ENCODE peak calls at places on chromosomes 13 and 19, in seven cellular contexts. H is GM12892, I is tibial nerve, B is IMR-90, N is stomach, Y is gastrocnemius medialis, K is A549. E is an unnamed sample.

GRCh38 chr13:40318366-40318765 is 348.1 kb downstream of the FOXO1 start:
- DNase-seq in N (peak; percentile 66), Y (peak; percentile 86), H (no peak), I (no peak), B (no peak), K (no peak), E (no peak)

GRCh38 chr13:109989155-109989554 is 202.8 kb upstream of the IRS2 start:
- DNase-seq in H (no peak), I (no peak), Y (no peak), B (peak; percentile 82), K (no peak), N (no peak), E (no peak)

GRCh38 chr13:59531571-59532091 is 632.1 kb downstream of the DIAPH3 start:
- DNase-seq in I (peak; percentile 75), H (no peak), Y (peak; percentile 46), K (peak; percentile 11), B (peak; percentile 89), N (peak; percentile 67), E (no peak)

GRCh38 chr19:31560771-31561080 is 211.5 kb upstream of the TSHZ3 start:
- DNase-seq in I (no peak), N (no peak), H (no peak), Y (no peak), B (no peak), K (no peak), E (no peak)

GRCh38 chr13:44575741-44576395 is at the start of gene TSC22D1:
- DNase-seq in H (peak; percentile 23), N (peak; percentile 51), I (peak; percentile 34), B (peak; percentile 56), Y (no peak), K (peak; percentile 23), E (peak; percentile 14)

GRCh38 chr19:45668342-45668871 is 386 bp downstream of the GIPR start:
- DNase-seq in H (no peak), N (peak; percentile 28), K (no peak), B (no peak), I (no peak), Y (no peak), E (no peak)

GRCh38 chr19:9986787-9987281 is 23.5 kb downstream of the COL5A3 start:
- DNase-seq in N (no peak), B (peak; percentile 29), I (peak; percentile 35), H (no peak), K (no peak), Y (peak; percentile 50), E (no peak)

GRCh38 chr19:7729211-7729610 is 2.7 kb downstream of the CLEC4G start:
- DNase-seq in Y (no peak), K (no peak), N (no peak), H (no peak), I (no peak), B (no peak), E (no peak)

GRCh38 chr13:27450921-27451461 is 627 bp upstream of the MTIF3 start:
- DNase-seq in N (peak; percentile 53), I (no peak), B (peak; percentile 47), K (peak; percentile 25), Y (peak; percentile 28), H (no peak), E (no peak)

GRCh38 chr13:27110056-27110746 is 61.4 kb downstream of the USP12 start:
- DNase-seq in H (no peak), N (no peak), K (no peak), I (no peak), Y (no peak), B (no peak), E (no peak)

GRCh38 chr13:92224825-92225224 is 826.4 kb downstream of the GPC5 start:
- DNase-seq in B (no peak), Y (no peak), N (no peak), K (no peak), I (no peak), H (no peak), E (no peak)

GRCh38 chr19:55437410-55437809 is 5.7 kb downstream of the SHISA7 start:
- DNase-seq in K (peak; percentile 87), Y (no peak), I (no peak), N (peak; percentile 55), H (no peak), B (peak; percentile 56), E (no peak)

GRCh38 chr13:76157926-76158325 is 521.8 kb downstream of the LMO7 start:
- DNase-seq in Y (no peak), I (no peak), B (no peak), K (no peak), N (no peak), H (no peak), E (no peak)

GRCh38 chr13:80074143-80074752 is 266.7 kb downstream of the SPRY2 start:
- DNase-seq in K (no peak), B (no peak), Y (no peak), H (no peak), I (no peak), N (no peak), E (no peak)

GRCh38 chr19:34323433-34324204 is 41.4 kb upstream of the GPI start:
- DNase-seq in N (no peak), B (no peak), I (no peak), H (no peak), K (no peak), Y (no peak), E (no peak)

GRCh38 chr19:33513424-33513823 is 8.2 kb downstream of the PEPD start:
- DNase-seq in I (no peak), B (no peak), H (no peak), N (no peak), K (no peak), Y (no peak), E (no peak)

GRCh38 chr19:46821512-46822359 is 28.9 kb downstream of the AP2S1 start:
- DNase-seq in K (no peak), Y (no peak), I (no peak), B (no peak), H (peak; percentile 49), N (no peak), E (no peak)

GRCh38 chr19:16197622-16198362 is at the start of gene AP1M1:
- DNase-seq in Y (peak; percentile 99), N (peak; percentile 98), B (peak; percentile 97), K (peak; percentile 97), I (peak; percentile 93), H (peak; percentile 99), E (peak; percentile 99)

GRCh38 chr13:20332361-20333096 is 100.4 kb upstream of the GJB6 start:
- DNase-seq in Y (no peak), B (no peak), N (no peak), H (no peak), K (no peak), I (peak; percentile 27), E (no peak)

GRCh38 chr19:53785196-53785889 is 38.8 kb downstream of the NLRP12 start:
- DNase-seq in N (no peak), B (no peak), I (no peak), H (no peak), Y (no peak), K (no peak), E (no peak)

GRCh38 chr13:24265453-24265852 is 43.9 kb upstream of the C1QTNF9 start:
- DNase-seq in N (no peak), I (no peak), B (no peak), Y (no peak), K (no peak), H (no peak), E (no peak)

GRCh38 chr13:83125791-83126190 is 756.5 kb downstream of the SLITRK1 start:
- DNase-seq in K (no peak), B (no peak), N (no peak), H (no peak), Y (no peak), I (no peak), E (no peak)

GRCh38 chr13:83117046-83117445 is 765.2 kb downstream of the SLITRK1 start:
- DNase-seq in K (no peak), I (no peak), N (no peak), H (no peak), B (no peak), Y (no peak), E (no peak)

GRCh38 chr13:83121904-83122303 is 760.4 kb downstream of the SLITRK1 start:
- DNase-seq in B (peak; percentile 36), K (no peak), N (no peak), I (no peak), H (no peak), Y (no peak), E (no peak)
- TF ChIP-seq POLR2A in B (no peak), K (no peak), N (no peak), I (no peak), H (no peak), Y (no peak), E (no peak)

GRCh38 chr19:3860499-3860898 is 8.3 kb downstream of the ZFR2 start:
- DNase-seq in K (no peak), N (no peak), H (no peak), Y (no peak), B (no peak), I (no peak), E (no peak)
- TF ChIP-seq POLR2A in K (no peak), N (no peak), H (no peak), Y (no peak), B (no peak), I (no peak), E (no peak)

GRCh38 chr19:40420766-40421467 is 4.9 kb downstream of the SERTAD1 start:
- DNase-seq in K (peak; percentile 97), I (peak; percentile 89), H (peak; percentile 72), N (peak; percentile 95), Y (peak; percentile 96), B (peak; percentile 92), E (no peak)
- TF ChIP-seq POLR2A in K (peak; percentile 66), I (peak; percentile 89), H (peak; percentile 84), N (no peak), Y (peak; percentile 97), B (no peak), E (peak; percentile 78)

GRCh38 chr19:30254214-30254613 is 118.0 kb upstream of the ZNF536 start:
- DNase-seq in Y (no peak), N (no peak), K (no peak), H (no peak), I (no peak), B (no peak), E (no peak)

GRCh38 chr19:30253581-30253996 is 118.6 kb upstream of the ZNF536 start:
- DNase-seq in K (no peak), I (no peak), H (no peak), B (no peak), N (no peak), Y (no peak), E (no peak)

GRCh38 chr19:30254789-30255188 is 117.4 kb upstream of the ZNF536 start:
- DNase-seq in I (no peak), Y (no peak), N (no peak), B (no peak), K (no peak), H (no peak), E (no peak)

GRCh38 chr19:30256510-30256850 is 115.7 kb upstream of the ZNF536 start:
- DNase-seq in Y (no peak), H (no peak), B (no peak), N (no peak), K (no peak), I (no peak), E (no peak)

DNA sequence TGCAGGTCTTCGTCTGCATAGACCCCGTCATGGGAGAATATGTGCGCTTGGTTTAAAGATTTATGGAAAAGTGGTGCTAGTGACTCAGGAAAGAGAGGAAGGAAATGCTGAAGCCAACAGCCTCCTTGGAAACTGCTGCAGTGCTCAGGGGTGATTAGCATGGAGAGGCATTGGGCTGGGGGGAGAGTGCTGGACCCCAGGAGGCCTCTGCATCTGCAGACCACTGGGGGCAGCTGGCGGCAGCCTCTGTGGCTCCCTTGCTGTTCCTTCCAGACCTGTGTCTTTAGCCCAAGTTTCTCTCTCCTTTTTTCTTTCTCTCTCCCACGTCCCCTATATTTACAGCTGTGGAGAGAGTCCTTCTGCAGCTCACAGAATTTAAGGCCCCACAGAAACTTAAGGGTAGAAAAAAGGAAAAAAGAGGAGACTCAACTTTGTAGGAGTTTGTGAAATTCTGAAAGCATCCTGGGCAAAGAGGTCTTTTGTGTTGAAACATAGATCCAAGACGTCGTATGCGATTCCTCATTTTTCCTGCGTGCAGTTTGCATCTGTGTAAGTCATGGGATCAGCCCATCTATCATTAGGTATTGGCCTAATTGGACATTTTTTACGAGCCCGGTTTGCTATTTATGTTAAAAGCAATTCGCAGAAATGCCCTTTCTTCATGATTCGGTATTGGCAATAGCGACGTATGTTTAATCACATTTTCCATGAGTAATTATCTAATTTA is 116.2 kb upstream of the ZNF536 start:
- DNase-seq in H (no peak), Y (no peak), B (no peak), N (no peak), I (no peak), K (no peak), E (no peak)
- TF ChIP-seq POLR2A in H (no peak), Y (no peak), B (no peak), N (no peak), I (no peak), K (no peak), E (no peak)

E was measured in GM12891.